ENCODE peak calls at places on chromosomes 12 and 14, in five cellular contexts. One of them, this sample, is unnamed.
A peak's percentile ranks its signal among the peaks of the same experiment; 100 is the strongest.

GRCh38 chr12:25958254-25959068 is at the start of gene RASSF8:
- DNase-seq in neural progenitor cell: peak; percentile 95
- DNase-seq in hepatocyte: peak; percentile 93
- DNase-seq in astrocyte: peak; percentile 49
- DNase-seq in GM23248: peak; percentile 93
- DNase-seq in this sample: peak; percentile 90

GRCh38 chr14:64202731-64203130 is 91.4 kb downstream of the ESR2 start:
- DNase-seq in neural progenitor cell: no peak
- DNase-seq in hepatocyte: no peak
- DNase-seq in astrocyte: no peak
- DNase-seq in GM23248: no peak
- DNase-seq in this sample: no peak

GRCh38 chr12:6547987-6548386 is 7.9 kb downstream of the IFFO1 start:
- DNase-seq in neural progenitor cell: no peak
- DNase-seq in hepatocyte: no peak
- DNase-seq in astrocyte: peak; percentile 88
- DNase-seq in GM23248: peak; percentile 87
- DNase-seq in this sample: peak; percentile 60

GRCh38 chr14:50021261-50021660 is 95.1 kb downstream of the VCPKMT start:
- DNase-seq in neural progenitor cell: no peak
- DNase-seq in hepatocyte: no peak
- DNase-seq in astrocyte: no peak
- DNase-seq in GM23248: no peak
- DNase-seq in this sample: no peak

GRCh38 chr14:27242874-27243273 is 645.0 kb upstream of the NOVA1 start:
- DNase-seq in neural progenitor cell: no peak
- DNase-seq in hepatocyte: no peak
- DNase-seq in astrocyte: no peak
- DNase-seq in GM23248: no peak
- DNase-seq in this sample: peak; percentile 49

GRCh38 chr12:107415834-107416233 is 269.8 kb upstream of the PWP1 start:
- DNase-seq in neural progenitor cell: no peak
- DNase-seq in hepatocyte: no peak
- DNase-seq in astrocyte: peak; percentile 93
- DNase-seq in GM23248: peak; percentile 83
- DNase-seq in this sample: no peak

GRCh38 chr14:57530571-57530970 is 36.9 kb upstream of the CCDC198 start:
- DNase-seq in neural progenitor cell: no peak
- DNase-seq in hepatocyte: no peak
- DNase-seq in astrocyte: no peak
- DNase-seq in GM23248: no peak
- DNase-seq in this sample: no peak

GRCh38 chr14:65599375-65599774 is 186.8 kb downstream of the FUT8 start:
- DNase-seq in neural progenitor cell: no peak
- DNase-seq in hepatocyte: no peak
- DNase-seq in astrocyte: peak; percentile 63
- DNase-seq in GM23248: peak; percentile 27
- DNase-seq in this sample: peak; percentile 47

GRCh38 chr12:78118036-78118435 is 287.3 kb downstream of the NAV3 start:
- DNase-seq in neural progenitor cell: peak; percentile 61
- DNase-seq in hepatocyte: no peak
- DNase-seq in astrocyte: no peak
- DNase-seq in GM23248: no peak
- DNase-seq in this sample: no peak

GRCh38 chr12:92036771-92037453 is 108.7 kb downstream of the BTG1 start:
- DNase-seq in neural progenitor cell: no peak
- DNase-seq in hepatocyte: peak; percentile 37
- DNase-seq in astrocyte: peak; percentile 52
- DNase-seq in GM23248: no peak
- DNase-seq in this sample: no peak

GRCh38 chr12:31322651-31323248 is 3.2 kb downstream of the SINHCAF start:
- DNase-seq in neural progenitor cell: peak; percentile 33
- DNase-seq in hepatocyte: peak; percentile 36
- DNase-seq in astrocyte: peak; percentile 71
- DNase-seq in GM23248: peak; percentile 21
- DNase-seq in this sample: no peak

GRCh38 chr12:117134059-117134458 is 34.8 kb upstream of the TESC start:
- DNase-seq in neural progenitor cell: no peak
- DNase-seq in hepatocyte: no peak
- DNase-seq in astrocyte: no peak
- DNase-seq in GM23248: peak; percentile 59
- DNase-seq in this sample: no peak

GRCh38 chr12:49811136-49811535 is 17.1 kb downstream of the NCKAP5L start:
- DNase-seq in neural progenitor cell: no peak
- DNase-seq in hepatocyte: no peak
- DNase-seq in astrocyte: no peak
- DNase-seq in GM23248: no peak
- DNase-seq in this sample: no peak

GRCh38 chr12:121089813-121090430 is 42.8 kb upstream of the P2RX7 start:
- DNase-seq in neural progenitor cell: no peak
- DNase-seq in hepatocyte: no peak
- DNase-seq in astrocyte: no peak
- DNase-seq in GM23248: no peak
- DNase-seq in this sample: no peak

GRCh38 chr14:53628747-53629146 is 327.9 kb downstream of the BMP4 start:
- DNase-seq in neural progenitor cell: no peak
- DNase-seq in hepatocyte: no peak
- DNase-seq in astrocyte: no peak
- DNase-seq in GM23248: no peak
- DNase-seq in this sample: no peak

GRCh38 chr14:71533396-71533795 is 398.8 kb upstream of the RGS6 start:
- DNase-seq in neural progenitor cell: no peak
- DNase-seq in hepatocyte: no peak
- DNase-seq in astrocyte: peak; percentile 87
- DNase-seq in GM23248: peak; percentile 50
- DNase-seq in this sample: no peak

GRCh38 chr12:79710707-79711483 is 20.1 kb upstream of the PAWR start:
- DNase-seq in neural progenitor cell: no peak
- DNase-seq in hepatocyte: no peak
- DNase-seq in astrocyte: no peak
- DNase-seq in GM23248: no peak
- DNase-seq in this sample: no peak

GRCh38 chr12:1282670-1283361 is 291.8 kb downstream of the ERC1 start:
- DNase-seq in neural progenitor cell: no peak
- DNase-seq in hepatocyte: peak; percentile 9
- DNase-seq in astrocyte: no peak
- DNase-seq in GM23248: peak; percentile 49
- DNase-seq in this sample: no peak

GRCh38 chr12:109553929-109554500 is 19.3 kb downstream of the MMAB start:
- DNase-seq in neural progenitor cell: no peak
- DNase-seq in hepatocyte: no peak
- DNase-seq in astrocyte: no peak
- DNase-seq in GM23248: peak; percentile 22
- DNase-seq in this sample: no peak

GRCh38 chr12:114743799-114744198 is 59.8 kb upstream of the TBX3 start:
- DNase-seq in neural progenitor cell: no peak
- DNase-seq in hepatocyte: no peak
- DNase-seq in astrocyte: no peak
- DNase-seq in GM23248: no peak
- DNase-seq in this sample: no peak

GRCh38 chr12:72865921-72866320 is 593.8 kb downstream of the TRHDE start:
- DNase-seq in neural progenitor cell: no peak
- DNase-seq in hepatocyte: no peak
- DNase-seq in astrocyte: peak; percentile 3
- DNase-seq in GM23248: no peak
- DNase-seq in this sample: no peak

GRCh38 chr12:117607778-117608177 is 246.4 kb upstream of the NOS1 start:
- DNase-seq in neural progenitor cell: no peak
- DNase-seq in hepatocyte: no peak
- DNase-seq in astrocyte: no peak
- DNase-seq in GM23248: no peak
- DNase-seq in this sample: no peak

GRCh38 chr14:68547305-68548193 is 245.3 kb downstream of the ZFP36L1 start:
- DNase-seq in neural progenitor cell: no peak
- DNase-seq in hepatocyte: peak; percentile 66
- DNase-seq in astrocyte: peak; percentile 89
- DNase-seq in GM23248: peak; percentile 96
- DNase-seq in this sample: peak; percentile 97

GRCh38 chr14:103576371-103577024 is 13.7 kb downstream of the COA8 start:
- DNase-seq in neural progenitor cell: peak; percentile 93
- DNase-seq in hepatocyte: peak; percentile 91
- DNase-seq in astrocyte: peak; percentile 74
- DNase-seq in GM23248: peak; percentile 97
- DNase-seq in this sample: peak; percentile 89

GRCh38 chr12:91432755-91433154 is 250.1 kb upstream of the DCN start:
- DNase-seq in neural progenitor cell: no peak
- DNase-seq in hepatocyte: no peak
- DNase-seq in astrocyte: no peak
- DNase-seq in GM23248: no peak
- DNase-seq in this sample: no peak

GRCh38 chr14:37116933-37117844 is 55.2 kb downstream of the SLC25A21 start:
- DNase-seq in neural progenitor cell: no peak
- DNase-seq in hepatocyte: peak; percentile 4
- DNase-seq in astrocyte: peak; percentile 67
- DNase-seq in GM23248: peak; percentile 73
- DNase-seq in this sample: peak; percentile 95

GRCh38 chr14:92688434-92689375 is 59.7 kb downstream of the LGMN start:
- DNase-seq in neural progenitor cell: no peak
- DNase-seq in hepatocyte: no peak
- DNase-seq in astrocyte: no peak
- DNase-seq in GM23248: no peak
- DNase-seq in this sample: no peak

GRCh38 chr14:104856157-104856868 is 8.8 kb upstream of the CEP170B start:
- DNase-seq in neural progenitor cell: no peak
- DNase-seq in hepatocyte: no peak
- DNase-seq in astrocyte: no peak
- DNase-seq in GM23248: no peak
- DNase-seq in this sample: no peak

GRCh38 chr14:61925732-61926445 is 163.7 kb downstream of the SNAPC1 start:
- DNase-seq in neural progenitor cell: no peak
- DNase-seq in hepatocyte: no peak
- DNase-seq in astrocyte: peak; percentile 28
- DNase-seq in GM23248: peak; percentile 34
- DNase-seq in this sample: no peak

GRCh38 chr14:91870001-91870400 is 2.7 kb upstream of the TC2N start:
- DNase-seq in neural progenitor cell: no peak
- DNase-seq in hepatocyte: no peak
- DNase-seq in astrocyte: no peak
- DNase-seq in GM23248: no peak
- DNase-seq in this sample: peak; percentile 59

GRCh38 chr12:116319851-116320621 is 42.5 kb upstream of the MED13L start:
- DNase-seq in neural progenitor cell: no peak
- DNase-seq in hepatocyte: peak; percentile 65
- DNase-seq in astrocyte: peak; percentile 97
- DNase-seq in GM23248: peak; percentile 97
- DNase-seq in this sample: peak; percentile 88

GRCh38 chr14:105748204-105748578 is 221.8 kb downstream of the TMEM121 start:
- DNase-seq in neural progenitor cell: no peak
- DNase-seq in hepatocyte: no peak
- DNase-seq in astrocyte: no peak
- DNase-seq in GM23248: peak; percentile 16
- DNase-seq in this sample: peak; percentile 55

GRCh38 chr14:47208434-47208833 is 467.0 kb downstream of the MDGA2 start:
- DNase-seq in neural progenitor cell: peak; percentile 41
- DNase-seq in hepatocyte: peak; percentile 37
- DNase-seq in astrocyte: no peak
- DNase-seq in GM23248: no peak
- DNase-seq in this sample: no peak
- H3K27ac ChIP-seq in neural progenitor cell: no peak overlapping the region
- H3K27ac ChIP-seq in hepatocyte: no peak overlapping the region
- H3K27ac ChIP-seq in astrocyte: no peak overlapping the region
- H3K27ac ChIP-seq in GM23248: no peak overlapping the region
- H3K27ac ChIP-seq in this sample: no peak overlapping the region

GRCh38 chr14:89457007-89457406 is 40.0 kb upstream of the FOXN3 start:
- DNase-seq in neural progenitor cell: no peak
- DNase-seq in hepatocyte: no peak
- DNase-seq in astrocyte: no peak
- DNase-seq in GM23248: no peak
- DNase-seq in this sample: no peak

GRCh38 chr14:89451229-89451628 is 34.2 kb upstream of the FOXN3 start:
- DNase-seq in neural progenitor cell: no peak
- DNase-seq in hepatocyte: no peak
- DNase-seq in astrocyte: no peak
- DNase-seq in GM23248: no peak
- DNase-seq in this sample: no peak

GRCh38 chr14:89455412-89455811 is 38.4 kb upstream of the FOXN3 start:
- DNase-seq in neural progenitor cell: peak; percentile 13
- DNase-seq in hepatocyte: peak; percentile 79
- DNase-seq in astrocyte: no peak
- DNase-seq in GM23248: no peak
- DNase-seq in this sample: no peak

GRCh38 chr14:89452281-89452680 is 35.2 kb upstream of the FOXN3 start:
- DNase-seq in neural progenitor cell: no peak
- DNase-seq in hepatocyte: no peak
- DNase-seq in astrocyte: no peak
- DNase-seq in GM23248: no peak
- DNase-seq in this sample: no peak

DNA sequence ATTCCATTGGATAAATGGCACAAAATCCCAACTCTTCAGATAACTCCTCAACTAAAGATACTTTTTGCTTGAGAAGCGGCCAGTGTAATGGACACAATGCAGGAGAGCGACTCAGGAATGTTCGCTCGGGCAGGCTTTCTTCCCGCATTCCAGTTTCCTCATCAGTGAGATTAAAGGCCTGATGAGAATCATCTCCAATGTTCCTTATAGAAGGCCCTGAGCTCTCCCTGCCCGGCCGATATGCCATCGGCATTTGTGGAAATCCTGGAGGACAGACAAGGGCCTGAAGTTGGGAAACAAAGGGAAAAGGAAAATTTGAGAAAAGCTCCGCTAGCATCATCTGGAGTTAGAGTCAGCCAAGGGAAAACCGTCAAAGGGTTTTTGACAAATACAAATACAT is 37.9 kb upstream of the FOXN3 start:
- DNase-seq in neural progenitor cell: peak; percentile 47
- DNase-seq in hepatocyte: no peak
- DNase-seq in astrocyte: no peak
- DNase-seq in GM23248: no peak
- DNase-seq in this sample: no peak
- H3K4me2 ChIP-seq in neural progenitor cell: no peak overlapping the region
- H3K4me2 ChIP-seq in hepatocyte: peak overlapping the region; percentile 44
- H3K4me2 ChIP-seq in astrocyte: no peak overlapping the region
- H3K4me2 ChIP-seq in GM23248: no peak overlapping the region
- H3K4me2 ChIP-seq in this sample: no peak overlapping the region

GRCh38 chr12:57194253-57194652 is 22.3 kb upstream of the NXPH4 start:
- DNase-seq in neural progenitor cell: no peak
- DNase-seq in hepatocyte: no peak
- DNase-seq in astrocyte: no peak
- DNase-seq in GM23248: no peak
- DNase-seq in this sample: no peak
- H3K27ac ChIP-seq in neural progenitor cell: no peak overlapping the region
- H3K27ac ChIP-seq in hepatocyte: no peak overlapping the region
- H3K27ac ChIP-seq in astrocyte: no peak overlapping the region
- H3K27ac ChIP-seq in GM23248: no peak overlapping the region
- H3K27ac ChIP-seq in this sample: no peak overlapping the region

DNA sequence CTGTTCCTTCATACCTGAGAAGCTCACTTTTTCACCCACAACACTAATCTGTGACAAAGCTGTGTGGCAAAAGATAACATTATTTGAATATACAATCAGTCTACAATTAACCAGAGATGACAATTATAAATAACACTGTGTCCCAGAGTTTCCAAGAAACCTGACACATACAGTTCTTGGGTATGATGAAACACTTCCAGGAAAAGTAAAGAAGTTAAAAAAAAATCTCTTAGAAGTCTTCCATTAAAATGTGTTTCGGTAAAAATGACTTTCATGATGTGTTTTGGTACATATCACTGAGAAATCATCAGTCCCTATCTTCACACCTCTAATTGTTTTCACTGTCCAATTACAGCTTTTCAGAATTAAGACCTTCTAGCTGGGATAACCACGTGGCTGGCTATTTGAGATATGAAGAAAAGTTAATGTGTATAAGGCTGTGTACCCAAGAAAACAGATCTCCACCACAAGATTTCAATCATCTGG is 390.2 kb downstream of the SOX5 start:
- DNase-seq in neural progenitor cell: no peak
- DNase-seq in hepatocyte: no peak
- DNase-seq in astrocyte: no peak
- DNase-seq in GM23248: no peak
- DNase-seq in this sample: no peak
- H3K4me2 ChIP-seq in neural progenitor cell: no peak overlapping the region
- H3K4me2 ChIP-seq in hepatocyte: no peak overlapping the region
- H3K4me2 ChIP-seq in astrocyte: no peak overlapping the region
- H3K4me2 ChIP-seq in GM23248: no peak overlapping the region
- H3K4me2 ChIP-seq in this sample: no peak overlapping the region